ENCODE peak calls at places on chromosomes 11 and 22, in nine cellular contexts. One of them, this sample, is unnamed.

GRCh38 chr22:37427128-37427710 is at the start of gene ELFN2:
- DNase-seq in mesendoderm: no peak
- DNase-seq in heart right ventricle: peak; percentile 31
- DNase-seq in effector memory CD4-positive, alpha-beta T cell: no peak
- DNase-seq in left ventricle myocardium inferior: no peak
- DNase-seq in GM23338: peak; percentile 66
- DNase-seq in mesenchymal stem cell: peak; percentile 49
- DNase-seq in tibial artery: no peak
- DNase-seq in lung: no peak
- DNase-seq in this sample: no peak

GRCh38 chr22:49900441-49901230 is 17.6 kb downstream of the ALG12 start:
- DNase-seq in mesendoderm: no peak
- DNase-seq in heart right ventricle: no peak
- DNase-seq in effector memory CD4-positive, alpha-beta T cell: no peak
- DNase-seq in left ventricle myocardium inferior: no peak
- DNase-seq in GM23338: no peak
- DNase-seq in mesenchymal stem cell: no peak
- DNase-seq in tibial artery: no peak
- DNase-seq in lung: no peak
- DNase-seq in this sample: no peak

GRCh38 chr22:30038219-30038618 is 42.0 kb upstream of the HORMAD2 start:
- DNase-seq in mesendoderm: peak; percentile 48
- DNase-seq in heart right ventricle: no peak
- DNase-seq in effector memory CD4-positive, alpha-beta T cell: no peak
- DNase-seq in left ventricle myocardium inferior: no peak
- DNase-seq in GM23338: no peak
- DNase-seq in mesenchymal stem cell: peak; percentile 32
- DNase-seq in tibial artery: no peak
- DNase-seq in lung: no peak
- DNase-seq in this sample: peak; percentile 51

GRCh38 chr11:88367310-88367709 is 29.8 kb upstream of the CTSC start:
- DNase-seq in mesendoderm: no peak
- DNase-seq in heart right ventricle: no peak
- DNase-seq in effector memory CD4-positive, alpha-beta T cell: no peak
- DNase-seq in left ventricle myocardium inferior: no peak
- DNase-seq in GM23338: no peak
- DNase-seq in mesenchymal stem cell: no peak
- DNase-seq in tibial artery: no peak
- DNase-seq in lung: no peak
- DNase-seq in this sample: no peak

GRCh38 chr22:37043828-37044538 is 7.6 kb upstream of the KCTD17 start:
- DNase-seq in mesendoderm: peak; percentile 52
- DNase-seq in heart right ventricle: peak; percentile 63
- DNase-seq in effector memory CD4-positive, alpha-beta T cell: no peak
- DNase-seq in left ventricle myocardium inferior: peak; percentile 58
- DNase-seq in GM23338: peak; percentile 68
- DNase-seq in mesenchymal stem cell: peak; percentile 54
- DNase-seq in tibial artery: no peak
- DNase-seq in lung: peak; percentile 81
- DNase-seq in this sample: peak; percentile 49

GRCh38 chr11:18383388-18384156 is 10.8 kb upstream of the LDHA start:
- DNase-seq in mesendoderm: peak; percentile 81
- DNase-seq in heart right ventricle: peak; percentile 56
- DNase-seq in effector memory CD4-positive, alpha-beta T cell: peak; percentile 75
- DNase-seq in left ventricle myocardium inferior: peak; percentile 66
- DNase-seq in GM23338: peak; percentile 32
- DNase-seq in mesenchymal stem cell: peak; percentile 100
- DNase-seq in tibial artery: peak; percentile 95
- DNase-seq in lung: peak; percentile 69
- DNase-seq in this sample: peak; percentile 83

GRCh38 chr11:19453893-19454292 is 213.1 kb upstream of the E2F8 start:
- DNase-seq in mesendoderm: no peak
- DNase-seq in heart right ventricle: no peak
- DNase-seq in effector memory CD4-positive, alpha-beta T cell: no peak
- DNase-seq in left ventricle myocardium inferior: no peak
- DNase-seq in GM23338: no peak
- DNase-seq in mesenchymal stem cell: no peak
- DNase-seq in tibial artery: peak; percentile 72
- DNase-seq in lung: no peak
- DNase-seq in this sample: no peak

GRCh38 chr11:128498846-128499245 is 88.5 kb downstream of the ETS1 start:
- DNase-seq in mesendoderm: peak; percentile 80
- DNase-seq in heart right ventricle: no peak
- DNase-seq in effector memory CD4-positive, alpha-beta T cell: no peak
- DNase-seq in left ventricle myocardium inferior: no peak
- DNase-seq in GM23338: no peak
- DNase-seq in mesenchymal stem cell: peak; percentile 82
- DNase-seq in tibial artery: no peak
- DNase-seq in lung: no peak
- DNase-seq in this sample: no peak

GRCh38 chr11:78168539-78169477 is 19.6 kb downstream of the KCTD21 start:
- DNase-seq in mesendoderm: peak; percentile 50
- DNase-seq in heart right ventricle: peak; percentile 87
- DNase-seq in effector memory CD4-positive, alpha-beta T cell: no peak
- DNase-seq in left ventricle myocardium inferior: peak; percentile 87
- DNase-seq in GM23338: no peak
- DNase-seq in mesenchymal stem cell: peak; percentile 39
- DNase-seq in tibial artery: peak; percentile 97
- DNase-seq in lung: peak; percentile 43
- DNase-seq in this sample: no peak

GRCh38 chr11:44899959-44900358 is 50.7 kb downstream of the TP53I11 start:
- DNase-seq in mesendoderm: peak; percentile 91
- DNase-seq in heart right ventricle: no peak
- DNase-seq in effector memory CD4-positive, alpha-beta T cell: peak; percentile 14
- DNase-seq in left ventricle myocardium inferior: no peak
- DNase-seq in GM23338: peak; percentile 83
- DNase-seq in mesenchymal stem cell: peak; percentile 78
- DNase-seq in tibial artery: no peak
- DNase-seq in lung: no peak
- DNase-seq in this sample: peak; percentile 78

GRCh38 chr22:17346578-17346977 is 22.7 kb upstream of the CECR2 start:
- DNase-seq in mesendoderm: no peak
- DNase-seq in heart right ventricle: no peak
- DNase-seq in effector memory CD4-positive, alpha-beta T cell: no peak
- DNase-seq in left ventricle myocardium inferior: no peak
- DNase-seq in GM23338: no peak
- DNase-seq in mesenchymal stem cell: no peak
- DNase-seq in tibial artery: no peak
- DNase-seq in lung: no peak
- DNase-seq in this sample: no peak

GRCh38 chr11:114258696-114259095 is 37.5 kb upstream of the NNMT start:
- DNase-seq in mesendoderm: no peak
- DNase-seq in heart right ventricle: no peak
- DNase-seq in effector memory CD4-positive, alpha-beta T cell: no peak
- DNase-seq in left ventricle myocardium inferior: no peak
- DNase-seq in GM23338: no peak
- DNase-seq in mesenchymal stem cell: no peak
- DNase-seq in tibial artery: no peak
- DNase-seq in lung: no peak
- DNase-seq in this sample: no peak

GRCh38 chr11:106854429-106854828 is 163.8 kb downstream of the GUCY1A2 start:
- DNase-seq in mesendoderm: no peak
- DNase-seq in heart right ventricle: no peak
- DNase-seq in effector memory CD4-positive, alpha-beta T cell: no peak
- DNase-seq in left ventricle myocardium inferior: no peak
- DNase-seq in GM23338: no peak
- DNase-seq in mesenchymal stem cell: no peak
- DNase-seq in tibial artery: no peak
- DNase-seq in lung: no peak
- DNase-seq in this sample: no peak

GRCh38 chr22:28299760-28300159 is 379.9 kb downstream of the TTC28 start:
- DNase-seq in mesendoderm: peak; percentile 16
- DNase-seq in heart right ventricle: no peak
- DNase-seq in effector memory CD4-positive, alpha-beta T cell: no peak
- DNase-seq in left ventricle myocardium inferior: peak; percentile 15
- DNase-seq in GM23338: no peak
- DNase-seq in mesenchymal stem cell: peak; percentile 13
- DNase-seq in tibial artery: peak; percentile 39
- DNase-seq in lung: no peak
- DNase-seq in this sample: no peak

GRCh38 chr11:44818110-44818509 is 91.3 kb downstream of the TSPAN18 start:
- DNase-seq in mesendoderm: no peak
- DNase-seq in heart right ventricle: no peak
- DNase-seq in effector memory CD4-positive, alpha-beta T cell: no peak
- DNase-seq in left ventricle myocardium inferior: no peak
- DNase-seq in GM23338: no peak
- DNase-seq in mesenchymal stem cell: no peak
- DNase-seq in tibial artery: no peak
- DNase-seq in lung: no peak
- DNase-seq in this sample: no peak

GRCh38 chr22:39317084-39317755 is 2.2 kb downstream of the RPL3 start:
- DNase-seq in mesendoderm: no peak
- DNase-seq in heart right ventricle: no peak
- DNase-seq in effector memory CD4-positive, alpha-beta T cell: no peak
- DNase-seq in left ventricle myocardium inferior: no peak
- DNase-seq in GM23338: no peak
- DNase-seq in mesenchymal stem cell: peak; percentile 50
- DNase-seq in tibial artery: no peak
- DNase-seq in lung: no peak
- DNase-seq in this sample: no peak

GRCh38 chr22:37326726-37327125 is 44.4 kb downstream of the CYTH4 start:
- DNase-seq in mesendoderm: no peak
- DNase-seq in heart right ventricle: no peak
- DNase-seq in effector memory CD4-positive, alpha-beta T cell: no peak
- DNase-seq in left ventricle myocardium inferior: no peak
- DNase-seq in GM23338: no peak
- DNase-seq in mesenchymal stem cell: no peak
- DNase-seq in tibial artery: no peak
- DNase-seq in lung: peak; percentile 59
- DNase-seq in this sample: no peak

GRCh38 chr22:35467788-35468187 is 67.8 kb downstream of the MCM5 start:
- DNase-seq in mesendoderm: peak; percentile 16
- DNase-seq in heart right ventricle: peak; percentile 82
- DNase-seq in effector memory CD4-positive, alpha-beta T cell: no peak
- DNase-seq in left ventricle myocardium inferior: peak; percentile 86
- DNase-seq in GM23338: peak; percentile 36
- DNase-seq in mesenchymal stem cell: peak; percentile 80
- DNase-seq in tibial artery: peak; percentile 74
- DNase-seq in lung: peak; percentile 45
- DNase-seq in this sample: no peak

GRCh38 chr11:70614034-70614681 is 215.8 kb downstream of the CTTN start:
- DNase-seq in mesendoderm: no peak
- DNase-seq in heart right ventricle: no peak
- DNase-seq in effector memory CD4-positive, alpha-beta T cell: no peak
- DNase-seq in left ventricle myocardium inferior: no peak
- DNase-seq in GM23338: no peak
- DNase-seq in mesenchymal stem cell: no peak
- DNase-seq in tibial artery: no peak
- DNase-seq in lung: no peak
- DNase-seq in this sample: no peak

DNA sequence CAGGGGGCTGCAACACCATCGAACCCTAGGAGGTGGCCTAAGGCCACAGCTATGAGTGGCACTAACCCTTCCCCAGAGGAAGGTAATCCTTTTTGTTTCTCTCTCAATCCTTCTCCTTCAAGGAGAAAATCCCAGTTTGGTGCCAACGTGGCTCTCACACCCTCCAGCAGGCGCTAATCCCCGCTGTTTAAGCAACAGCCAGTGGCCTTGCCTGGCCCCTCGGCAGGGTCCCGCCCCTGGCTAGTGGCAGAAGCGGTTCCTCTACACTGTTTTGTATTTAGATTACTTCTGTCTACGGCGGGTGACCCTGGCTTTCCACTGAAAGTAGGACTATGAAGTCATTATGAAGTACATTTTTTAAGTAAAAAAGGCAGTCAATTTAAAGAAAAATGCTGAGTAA is 15.5 kb downstream of the GNAZ start:
- DNase-seq in mesendoderm: peak; percentile 62
- DNase-seq in heart right ventricle: no peak
- DNase-seq in effector memory CD4-positive, alpha-beta T cell: no peak
- DNase-seq in left ventricle myocardium inferior: no peak
- DNase-seq in GM23338: no peak
- DNase-seq in mesenchymal stem cell: no peak
- DNase-seq in tibial artery: no peak
- DNase-seq in lung: no peak
- DNase-seq in this sample: no peak
- H3K27ac ChIP-seq in mesendoderm: no peak overlapping the region
- H3K27ac ChIP-seq in heart right ventricle: no peak overlapping the region
- H3K27ac ChIP-seq in effector memory CD4-positive, alpha-beta T cell: no peak overlapping the region
- H3K27ac ChIP-seq in left ventricle myocardium inferior: no peak overlapping the region
- H3K27ac ChIP-seq in GM23338: no peak overlapping the region
- H3K27ac ChIP-seq in mesenchymal stem cell: no peak overlapping the region
- H3K27ac ChIP-seq in tibial artery: no peak overlapping the region
- H3K27ac ChIP-seq in lung: no peak overlapping the region
- H3K27ac ChIP-seq in this sample: no peak overlapping the region

GRCh38 chr11:132126973-132127900 is 756.8 kb downstream of the NTM start:
- DNase-seq in mesendoderm: peak; percentile 57
- DNase-seq in heart right ventricle: no peak
- DNase-seq in effector memory CD4-positive, alpha-beta T cell: no peak
- DNase-seq in left ventricle myocardium inferior: peak; percentile 28
- DNase-seq in GM23338: peak; percentile 85
- DNase-seq in mesenchymal stem cell: peak; percentile 78
- DNase-seq in tibial artery: peak; percentile 76
- DNase-seq in lung: peak; percentile 63
- DNase-seq in this sample: peak; percentile 31
- H3K4me3 ChIP-seq in mesendoderm: no peak overlapping the region
- H3K4me3 ChIP-seq in heart right ventricle: no peak overlapping the region
- H3K4me3 ChIP-seq in effector memory CD4-positive, alpha-beta T cell: no peak overlapping the region
- H3K4me3 ChIP-seq in left ventricle myocardium inferior: peak overlapping the region; percentile 54
- H3K4me3 ChIP-seq in GM23338: peak overlapping the region; percentile 46
- H3K4me3 ChIP-seq in mesenchymal stem cell: peak overlapping the region; percentile 65
- H3K4me3 ChIP-seq in tibial artery: peak overlapping the region; percentile 30
- H3K4me3 ChIP-seq in lung: no peak overlapping the region
- H3K4me3 ChIP-seq in this sample: no peak overlapping the region

GRCh38 chr11:73705053-73705452 is 55.8 kb downstream of the RAB6A start:
- DNase-seq in mesendoderm: no peak
- DNase-seq in heart right ventricle: no peak
- DNase-seq in effector memory CD4-positive, alpha-beta T cell: no peak
- DNase-seq in left ventricle myocardium inferior: no peak
- DNase-seq in GM23338: no peak
- DNase-seq in mesenchymal stem cell: no peak
- DNase-seq in tibial artery: no peak
- DNase-seq in lung: no peak
- DNase-seq in this sample: no peak
- H3K36me3 ChIP-seq in mesendoderm: no peaks in the 10 kb centered on the region
- H3K36me3 ChIP-seq in heart right ventricle: no peaks in the 10 kb centered on the region
- H3K36me3 ChIP-seq in effector memory CD4-positive, alpha-beta T cell: peaks cover 16% of the 10 kb centered on the region
- H3K36me3 ChIP-seq in left ventricle myocardium inferior: peaks cover 72% of the 10 kb centered on the region
- H3K36me3 ChIP-seq in GM23338: peaks cover 8% of the 10 kb centered on the region
- H3K36me3 ChIP-seq in mesenchymal stem cell: peaks cover 82% of the 10 kb centered on the region
- H3K36me3 ChIP-seq in tibial artery: peaks cover 49% of the 10 kb centered on the region
- H3K36me3 ChIP-seq in lung: peaks cover 14% of the 10 kb centered on the region
- H3K36me3 ChIP-seq in this sample: no peaks in the 10 kb centered on the region

DNA sequence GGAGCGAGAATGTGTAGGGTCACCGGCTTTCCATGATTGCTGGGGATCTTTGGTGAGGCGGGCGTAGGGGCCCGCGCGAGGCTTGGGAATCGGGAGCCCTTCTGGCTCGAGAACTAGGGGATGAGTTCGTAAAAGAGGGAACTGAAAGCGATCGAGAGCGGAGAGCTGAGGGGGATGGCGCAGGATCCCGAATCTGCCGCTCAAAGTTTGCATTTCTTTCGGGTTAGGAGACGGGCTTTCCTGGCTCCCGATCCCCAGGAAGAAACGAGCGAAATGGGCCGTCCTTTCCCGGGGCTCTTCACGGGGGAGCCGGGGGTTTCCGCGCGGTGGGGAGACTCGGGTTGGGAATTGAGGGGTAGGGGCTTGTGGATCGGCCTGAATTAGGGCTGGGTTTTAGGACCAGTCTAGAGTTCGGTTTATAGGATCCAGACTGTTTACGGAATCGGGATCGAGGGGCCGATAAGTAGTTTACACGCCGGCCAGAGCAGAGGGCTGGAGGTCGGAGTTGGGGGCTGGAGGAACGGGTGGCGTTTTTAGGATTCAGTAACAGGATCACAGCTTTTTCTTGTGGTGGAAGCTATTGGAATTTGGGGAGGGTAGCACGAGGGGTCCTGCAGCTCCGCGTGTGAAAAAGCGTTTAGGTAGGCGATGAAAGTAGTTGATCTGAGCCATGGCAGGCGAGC is 1.3 kb downstream of the PKNOX2 start:
- DNase-seq in mesendoderm: peak; percentile 59
- DNase-seq in heart right ventricle: no peak
- DNase-seq in effector memory CD4-positive, alpha-beta T cell: no peak
- DNase-seq in left ventricle myocardium inferior: no peak
- DNase-seq in GM23338: peak; percentile 57
- DNase-seq in mesenchymal stem cell: peak; percentile 65
- DNase-seq in tibial artery: no peak
- DNase-seq in lung: no peak
- DNase-seq in this sample: peak; percentile 40
- H3K27ac ChIP-seq in mesendoderm: no peak overlapping the region
- H3K27ac ChIP-seq in heart right ventricle: peak overlapping the region; percentile 85
- H3K27ac ChIP-seq in effector memory CD4-positive, alpha-beta T cell: no peak overlapping the region
- H3K27ac ChIP-seq in left ventricle myocardium inferior: peak overlapping the region; percentile 87
- H3K27ac ChIP-seq in GM23338: no peak overlapping the region
- H3K27ac ChIP-seq in mesenchymal stem cell: peak overlapping the region; percentile 79
- H3K27ac ChIP-seq in tibial artery: peak overlapping the region; percentile 88
- H3K27ac ChIP-seq in lung: peak overlapping the region; percentile 5
- H3K27ac ChIP-seq in this sample: peak overlapping the region; percentile 74

This sample was measured in SJCRH30.